ENCODE peak calls at places on chromosomes 1 and 21, in five cellular contexts. One of them, this sample, is unnamed.

GRCh38 chr1:113036639-113037321 is 36.2 kb upstream of the LRIG2 start:
- DNase-seq in psoas muscle: no peak
- DNase-seq in dorsolateral prefrontal cortex: no peak
- DNase-seq in A549: no peak
- DNase-seq in thyroid gland: no peak
- DNase-seq in this sample: no peak

GRCh38 chr1:229027622-229028182 is 243.2 kb upstream of the RAB4A start:
- DNase-seq in psoas muscle: peak; percentile 40
- DNase-seq in dorsolateral prefrontal cortex: no peak
- DNase-seq in A549: no peak
- DNase-seq in thyroid gland: peak; percentile 38
- DNase-seq in this sample: peak; percentile 45

GRCh38 chr1:25861316-25862286 is 2.3 kb upstream of the AUNIP start:
- DNase-seq in psoas muscle: no peak
- DNase-seq in dorsolateral prefrontal cortex: no peak
- DNase-seq in A549: no peak
- DNase-seq in thyroid gland: no peak
- DNase-seq in this sample: no peak

GRCh38 chr1:31095298-31095981 is 29.9 kb upstream of the PUM1 start:
- DNase-seq in psoas muscle: no peak
- DNase-seq in dorsolateral prefrontal cortex: no peak
- DNase-seq in A549: no peak
- DNase-seq in thyroid gland: no peak
- DNase-seq in this sample: no peak

GRCh38 chr1:47868348-47868676 is 128.9 kb downstream of the TRABD2B start:
- DNase-seq in psoas muscle: no peak
- DNase-seq in dorsolateral prefrontal cortex: no peak
- DNase-seq in A549: no peak
- DNase-seq in thyroid gland: no peak
- DNase-seq in this sample: no peak

GRCh38 chr1:109213345-109213823 is 334 bp upstream of the SARS1 start:
- DNase-seq in psoas muscle: no peak
- DNase-seq in dorsolateral prefrontal cortex: no peak
- DNase-seq in A549: peak; percentile 8
- DNase-seq in thyroid gland: no peak
- DNase-seq in this sample: no peak

GRCh38 chr1:205285391-205286101 is 36.0 kb downstream of the NUAK2 start:
- DNase-seq in psoas muscle: no peak
- DNase-seq in dorsolateral prefrontal cortex: no peak
- DNase-seq in A549: no peak
- DNase-seq in thyroid gland: peak; percentile 78
- DNase-seq in this sample: peak; percentile 44

GRCh38 chr1:178057863-178058576 is 35.9 kb upstream of the RASAL2 start:
- DNase-seq in psoas muscle: peak; percentile 44
- DNase-seq in dorsolateral prefrontal cortex: no peak
- DNase-seq in A549: no peak
- DNase-seq in thyroid gland: peak; percentile 29
- DNase-seq in this sample: no peak

GRCh38 chr1:39776400-39776713 is 5.2 kb upstream of the OXCT2 start:
- DNase-seq in psoas muscle: no peak
- DNase-seq in dorsolateral prefrontal cortex: no peak
- DNase-seq in A549: no peak
- DNase-seq in thyroid gland: no peak
- DNase-seq in this sample: no peak

GRCh38 chr1:81664341-81664740 is 136.4 kb upstream of the ADGRL2 start:
- DNase-seq in psoas muscle: no peak
- DNase-seq in dorsolateral prefrontal cortex: no peak
- DNase-seq in A549: no peak
- DNase-seq in thyroid gland: no peak
- DNase-seq in this sample: no peak

GRCh38 chr1:204102719-204103118 is 29.8 kb downstream of the SOX13 start:
- DNase-seq in psoas muscle: no peak
- DNase-seq in dorsolateral prefrontal cortex: no peak
- DNase-seq in A549: no peak
- DNase-seq in thyroid gland: no peak
- DNase-seq in this sample: peak; percentile 66

GRCh38 chr1:58592521-58593134 is 15.6 kb upstream of the TACSTD2 start:
- DNase-seq in psoas muscle: peak; percentile 74
- DNase-seq in dorsolateral prefrontal cortex: no peak
- DNase-seq in A549: peak; percentile 11
- DNase-seq in thyroid gland: peak; percentile 96
- DNase-seq in this sample: no peak

GRCh38 chr1:226738995-226739695 is at the start of gene ITPKB:
- DNase-seq in psoas muscle: peak; percentile 36
- DNase-seq in dorsolateral prefrontal cortex: peak; percentile 20
- DNase-seq in A549: no peak
- DNase-seq in thyroid gland: peak; percentile 60
- DNase-seq in this sample: peak; percentile 76

GRCh38 chr1:209443361-209443931 is 140.1 kb upstream of the CAMK1G start:
- DNase-seq in psoas muscle: no peak
- DNase-seq in dorsolateral prefrontal cortex: no peak
- DNase-seq in A549: no peak
- DNase-seq in thyroid gland: no peak
- DNase-seq in this sample: no peak

GRCh38 chr1:91699339-91699970 is 186.5 kb downstream of the TGFBR3 start:
- DNase-seq in psoas muscle: peak; percentile 26
- DNase-seq in dorsolateral prefrontal cortex: no peak
- DNase-seq in A549: no peak
- DNase-seq in thyroid gland: no peak
- DNase-seq in this sample: no peak

GRCh38 chr1:100722211-100722610 is 2.7 kb downstream of the VCAM1 start:
- DNase-seq in psoas muscle: no peak
- DNase-seq in dorsolateral prefrontal cortex: no peak
- DNase-seq in A549: no peak
- DNase-seq in thyroid gland: no peak
- DNase-seq in this sample: no peak

GRCh38 chr1:64417828-64418227 is 52.1 kb upstream of the CACHD1 start:
- DNase-seq in psoas muscle: no peak
- DNase-seq in dorsolateral prefrontal cortex: no peak
- DNase-seq in A549: no peak
- DNase-seq in thyroid gland: no peak
- DNase-seq in this sample: no peak

GRCh38 chr1:183493540-183494245 is 21.4 kb downstream of the SMG7 start:
- DNase-seq in psoas muscle: no peak
- DNase-seq in dorsolateral prefrontal cortex: no peak
- DNase-seq in A549: no peak
- DNase-seq in thyroid gland: peak; percentile 34
- DNase-seq in this sample: no peak

GRCh38 chr21:16310191-16310590 is 580.4 kb downstream of the USP25 start:
- DNase-seq in psoas muscle: no peak
- DNase-seq in dorsolateral prefrontal cortex: no peak
- DNase-seq in A549: no peak
- DNase-seq in thyroid gland: no peak
- DNase-seq in this sample: no peak

GRCh38 chr1:160284782-160285344 is at the start of gene PEX19:
- DNase-seq in psoas muscle: peak; percentile 93
- DNase-seq in dorsolateral prefrontal cortex: peak; percentile 96
- DNase-seq in A549: peak; percentile 97
- DNase-seq in thyroid gland: peak; percentile 95
- DNase-seq in this sample: peak; percentile 92

GRCh38 chr1:5916572-5917280 is 75.5 kb downstream of the NPHP4 start:
- DNase-seq in psoas muscle: no peak
- DNase-seq in dorsolateral prefrontal cortex: no peak
- DNase-seq in A549: no peak
- DNase-seq in thyroid gland: no peak
- DNase-seq in this sample: no peak

GRCh38 chr1:8170059-8170835 is 144.1 kb upstream of the ERRFI1 start:
- DNase-seq in psoas muscle: no peak
- DNase-seq in dorsolateral prefrontal cortex: peak; percentile 70
- DNase-seq in A549: no peak
- DNase-seq in thyroid gland: no peak
- DNase-seq in this sample: no peak

GRCh38 chr21:44867464-44867863 is 6.0 kb downstream of the PTTG1IP start:
- DNase-seq in psoas muscle: no peak
- DNase-seq in dorsolateral prefrontal cortex: no peak
- DNase-seq in A549: no peak
- DNase-seq in thyroid gland: no peak
- DNase-seq in this sample: no peak

GRCh38 chr1:50967416-50968020 is 2.5 kb upstream of the CDKN2C start:
- DNase-seq in psoas muscle: no peak
- DNase-seq in dorsolateral prefrontal cortex: no peak
- DNase-seq in A549: no peak
- DNase-seq in thyroid gland: peak; percentile 13
- DNase-seq in this sample: peak; percentile 33
- H3K4me3 ChIP-seq in psoas muscle: peak overlapping the region; percentile 89
- H3K4me3 ChIP-seq in dorsolateral prefrontal cortex: peak overlapping the region; percentile 78
- H3K4me3 ChIP-seq in A549: peak overlapping the region; percentile 90
- H3K4me3 ChIP-seq in thyroid gland: peak overlapping the region; percentile 84
- H3K4me3 ChIP-seq in this sample: peak overlapping the region; percentile 88

DNA sequence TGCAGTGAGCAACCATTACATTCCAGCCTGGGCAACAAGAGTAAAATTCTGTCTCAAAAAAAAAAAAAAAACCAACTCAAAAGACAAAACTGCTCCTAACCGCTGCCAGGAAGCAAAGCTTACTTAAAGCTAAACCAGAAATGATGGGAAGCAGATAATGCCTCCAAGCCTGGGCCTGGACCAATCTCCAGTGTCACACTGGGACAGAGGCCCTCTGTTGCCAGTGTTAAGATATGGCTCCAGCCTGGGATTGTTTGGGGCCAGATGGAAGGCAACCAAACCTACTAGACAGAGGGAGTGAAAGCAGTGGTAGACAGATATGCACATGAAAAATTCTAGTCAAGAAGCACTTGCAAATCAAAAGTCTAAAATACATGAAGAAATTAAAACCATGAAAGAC is 36.9 kb downstream of the NSL1 start:
- DNase-seq in psoas muscle: no peak
- DNase-seq in dorsolateral prefrontal cortex: peak; percentile 6
- DNase-seq in A549: no peak
- DNase-seq in thyroid gland: no peak
- DNase-seq in this sample: no peak
- H3K4me3 ChIP-seq in psoas muscle: no peak overlapping the region
- H3K4me3 ChIP-seq in dorsolateral prefrontal cortex: no peak overlapping the region
- H3K4me3 ChIP-seq in A549: no peak overlapping the region
- H3K4me3 ChIP-seq in thyroid gland: no peak overlapping the region
- H3K4me3 ChIP-seq in this sample: no peak overlapping the region

GRCh38 chr1:219323426-219323825 is 149.7 kb downstream of the LYPLAL1 start:
- DNase-seq in psoas muscle: no peak
- DNase-seq in dorsolateral prefrontal cortex: no peak
- DNase-seq in A549: no peak
- DNase-seq in thyroid gland: no peak
- DNase-seq in this sample: no peak
- H3K4me3 ChIP-seq in psoas muscle: no peak overlapping the region
- H3K4me3 ChIP-seq in dorsolateral prefrontal cortex: no peak overlapping the region
- H3K4me3 ChIP-seq in A549: no peak overlapping the region
- H3K4me3 ChIP-seq in thyroid gland: no peak overlapping the region
- H3K4me3 ChIP-seq in this sample: no peak overlapping the region

GRCh38 chr1:154500533-154500932 is 1.5 kb upstream of the TDRD10 start:
- DNase-seq in psoas muscle: no peak
- DNase-seq in dorsolateral prefrontal cortex: no peak
- DNase-seq in A549: no peak
- DNase-seq in thyroid gland: no peak
- DNase-seq in this sample: no peak
- H3K4me3 ChIP-seq in psoas muscle: peak overlapping the region; percentile 67
- H3K4me3 ChIP-seq in dorsolateral prefrontal cortex: peak overlapping the region; percentile 44
- H3K4me3 ChIP-seq in A549: no peak overlapping the region
- H3K4me3 ChIP-seq in thyroid gland: peak overlapping the region; percentile 54
- H3K4me3 ChIP-seq in this sample: no peak overlapping the region

GRCh38 chr1:232598837-232599177 is 31.1 kb downstream of the SIPA1L2 start:
- DNase-seq in psoas muscle: no peak
- DNase-seq in dorsolateral prefrontal cortex: no peak
- DNase-seq in A549: no peak
- DNase-seq in thyroid gland: no peak
- DNase-seq in this sample: no peak
- H3K4me3 ChIP-seq in psoas muscle: no peak overlapping the region
- H3K4me3 ChIP-seq in dorsolateral prefrontal cortex: no peak overlapping the region
- H3K4me3 ChIP-seq in A549: no peak overlapping the region
- H3K4me3 ChIP-seq in thyroid gland: no peak overlapping the region
- H3K4me3 ChIP-seq in this sample: no peak overlapping the region